ENCODE peak calls at places on chromosomes 11 and 22, in four cellular contexts. R is type B pancreatic cell, E is hepatocyte, P is colonic mucosa. X is an unnamed sample.

GRCh38 chr11:121595717-121596156 is 143.0 kb upstream of the SORL1-AS1 start:
- DNase-seq in R (no peak), E (peak), P (no peak), X (no peak)

GRCh38 chr11:12744831-12745502 is 70.7 kb downstream of the TEAD1 start:
- DNase-seq in R (no peak), E (no peak), P (no peak), X (no peak)

GRCh38 chr11:34907934-34908593 is 8.1 kb downstream of the APIP start:
- DNase-seq in R (no peak), E (no peak), P (no peak), X (no peak)

GRCh38 chr11:17684550-17684949 is 34.8 kb upstream of the MYOD1 start:
- DNase-seq in R (peak), E (no peak), P (no peak), X (no peak)

GRCh38 chr11:124762624-124763155 is 600 bp upstream of the ESAM start:
- DNase-seq in R (no peak), E (no peak), P (peak), X (no peak)

GRCh38 chr11:44315947-44316387 is 6.0 kb upstream of the ALX4 start:
- DNase-seq in R (no peak), E (peak), P (no peak), X (no peak)

GRCh38 chr11:108754901-108755625 is 90.2 kb downstream of the DDX10 start:
- DNase-seq in R (no peak), E (no peak), P (no peak), X (no peak)

GRCh38 chr22:46083383-46084350 is 66.7 kb upstream of the PPARA start:
- DNase-seq in R (no peak), E (no peak), P (no peak), X (no peak)

GRCh38 chr22:43128928-43129424 is 14.2 kb downstream of the MCAT start:
- DNase-seq in R (no peak), E (peak), P (peak), X (no peak)

GRCh38 chr11:64917663-64917995 is 620 bp upstream of the ATG2A start:
- DNase-seq in R (no peak), E (no peak), P (no peak), X (no peak)

GRCh38 chr11:10096987-10097386 is 197.0 kb downstream of the SBF2 start:
- DNase-seq in R (no peak), E (no peak), P (no peak), X (no peak)

GRCh38 chr11:127627629-127628462 is 627.3 kb upstream of the KIRREL3 start:
- DNase-seq in R (no peak), E (no peak), P (peak), X (no peak)

GRCh38 chr22:21945453-21946261 is 7.0 kb downstream of the PPM1F start:
- DNase-seq in R (peak), E (no peak), P (no peak), X (no peak)

GRCh38 chr11:119094816-119095065 is 6.9 kb downstream of the DPAGT1 start:
- DNase-seq in R (no peak), E (peak), P (peak), X (peak)

GRCh38 chr11:35236667-35237003 is 97.7 kb downstream of the CD44 start:
- DNase-seq in R (no peak), E (no peak), P (no peak), X (peak)

GRCh38 chr11:106397787-106398355 is 320.4 kb downstream of the AASDHPPT start:
- DNase-seq in R (no peak), E (no peak), P (no peak), X (no peak)

GRCh38 chr11:34252015-34252414 is 105.8 kb downstream of the ABTB2 start:
- DNase-seq in R (no peak), E (no peak), P (no peak), X (no peak)

GRCh38 chr11:86519064-86519911 is 144.6 kb downstream of the CCDC81 start:
- DNase-seq in R (no peak), E (peak), P (no peak), X (no peak)

GRCh38 chr11:12800032-12800671 is 125.9 kb downstream of the TEAD1 start:
- DNase-seq in R (no peak), E (peak), P (peak), X (no peak)

GRCh38 chr11:45811571-45812290 is 6.8 kb downstream of the SLC35C1 start:
- DNase-seq in R (no peak), E (no peak), P (no peak), X (peak)

GRCh38 chr11:82895437-82896091 is 4.7 kb downstream of the PRCP start:
- DNase-seq in R (no peak), E (no peak), P (no peak), X (peak)

GRCh38 chr22:39927544-39927943 is 26.7 kb downstream of the GRAP2 start:
- DNase-seq in R (no peak), E (no peak), P (no peak), X (no peak)
- TF ChIP-seq CTCF in R (peak), E (no peak), P (no peak), X (no peak)

DNA sequence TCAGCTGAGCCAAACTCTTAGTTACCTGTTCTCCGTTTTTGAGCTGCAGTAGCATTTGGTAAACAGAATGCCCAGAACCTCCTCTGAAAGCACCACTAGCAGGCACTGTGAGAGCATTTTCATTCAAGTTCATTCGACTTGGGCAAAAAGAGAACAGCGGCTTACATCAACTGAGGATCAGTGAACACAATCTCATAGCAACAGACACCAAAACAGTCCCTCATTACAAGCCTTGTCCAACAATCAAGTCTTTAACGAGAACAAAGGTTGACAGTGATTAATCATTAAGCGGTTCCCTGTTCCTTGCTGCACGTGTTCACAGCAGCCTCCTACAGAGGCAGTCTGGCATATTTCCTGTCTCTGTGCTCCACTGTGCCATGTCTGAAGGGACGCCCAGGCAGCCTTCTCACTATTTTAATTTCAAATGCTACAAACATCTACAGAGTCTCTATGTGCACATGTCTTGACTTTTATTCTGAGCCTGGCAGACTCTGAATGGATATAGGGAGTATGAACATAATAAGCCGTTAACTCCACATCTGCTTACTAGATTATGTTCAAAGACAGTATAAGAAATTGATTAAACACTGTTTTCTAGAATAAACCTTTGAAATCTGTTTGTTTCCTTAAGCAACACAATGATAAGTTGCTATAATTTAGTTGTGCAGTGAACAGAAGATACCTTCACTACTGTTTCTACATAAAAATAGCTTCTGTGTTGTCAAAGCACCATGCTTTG is 88.3 kb upstream of the MTMR2 start:
- DNase-seq in R (no peak), E (peak), P (peak), X (no peak)
- TF ChIP-seq CTCF in R (peak), E (peak), P (peak), X (no peak)

DNA sequence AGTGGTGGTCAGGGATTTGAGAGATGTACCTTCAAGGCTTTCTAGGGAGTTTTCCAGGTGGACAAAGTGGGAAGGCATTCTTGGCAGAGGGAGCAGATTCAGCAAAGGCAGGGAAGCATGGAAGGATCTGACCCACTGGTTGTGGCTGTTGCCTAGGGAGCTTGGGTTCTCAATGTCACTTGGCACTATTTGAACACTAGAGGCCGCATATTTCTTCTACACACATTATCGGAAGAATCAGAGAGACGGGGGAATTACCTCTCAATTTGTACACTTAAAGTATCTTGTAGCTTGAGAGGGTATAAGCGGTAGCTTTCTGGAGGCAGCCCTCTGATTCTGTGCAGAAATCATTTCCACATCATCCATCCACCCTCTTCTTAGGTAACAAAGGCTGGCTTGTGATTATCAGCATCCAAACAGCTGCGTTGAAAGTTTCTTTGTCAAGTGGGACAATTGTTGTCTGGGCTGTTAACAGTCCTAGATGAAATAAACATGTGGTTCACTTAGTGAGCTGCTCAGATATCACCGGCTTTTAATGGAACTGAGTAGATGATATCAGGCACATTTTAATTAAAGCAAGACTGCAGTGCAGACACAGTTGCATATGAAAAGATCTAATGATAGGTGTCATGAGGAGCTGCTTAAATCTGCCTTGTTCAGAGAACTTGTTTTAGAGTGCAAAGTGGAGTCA is 2.6 kb downstream of the NELL1 start:
- DNase-seq in R (no peak), E (peak), P (no peak), X (no peak)
- TF ChIP-seq CTCF in R (peak), E (peak), P (no peak), X (no peak)

DNA sequence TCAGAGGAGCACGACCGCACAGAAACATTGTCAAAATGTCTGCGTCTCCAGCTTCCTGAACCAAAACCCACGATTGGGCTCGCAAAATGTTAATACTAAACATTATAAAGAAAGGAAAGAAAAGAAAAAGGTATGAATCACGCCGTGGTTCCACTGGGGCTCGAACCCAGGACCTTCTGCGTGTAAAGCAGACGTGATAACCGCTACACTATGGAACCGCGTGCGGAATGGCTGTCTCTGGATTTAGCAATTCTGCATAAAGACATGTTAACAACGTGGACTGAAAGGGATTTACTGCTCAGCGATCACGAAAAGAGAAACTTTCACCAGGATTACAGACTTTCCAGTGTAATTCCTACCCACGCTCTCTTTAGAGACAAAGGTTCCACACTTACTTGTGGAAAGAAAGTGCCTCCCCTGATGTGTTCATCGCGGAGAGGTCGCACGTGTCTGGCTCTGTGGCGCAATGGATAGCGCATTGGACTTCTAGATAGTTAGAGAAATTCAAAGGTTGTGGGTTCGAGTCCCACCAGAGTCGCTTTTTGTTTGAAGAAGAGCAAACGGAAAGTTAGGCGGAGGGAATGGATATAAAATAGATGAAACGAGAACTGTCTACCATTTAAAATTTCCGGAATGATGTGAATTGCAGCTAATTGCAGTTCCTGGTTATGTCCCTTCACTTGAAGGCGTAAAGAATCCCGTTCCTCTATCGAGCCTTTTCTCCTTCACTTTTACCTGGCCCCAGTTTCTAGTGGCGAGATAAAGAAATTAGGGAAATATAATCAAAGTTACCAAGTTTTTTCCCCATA is 39.7 kb downstream of the OR4D9 start:
- DNase-seq in R (peak), E (peak), P (peak), X (peak)
- TF ChIP-seq CTCF in R (no peak), E (no peak), P (no peak), X (no peak)

GRCh38 chr22:41534219-41534618 is 10.1 kb downstream of the POLR3H start:
- DNase-seq in R (no peak), E (no peak), P (no peak), X (no peak)

GRCh38 chr22:41537203-41537602 is 7.1 kb downstream of the POLR3H start:
- DNase-seq in R (no peak), E (no peak), P (no peak), X (no peak)

GRCh38 chr22:41531736-41532477 is 12.4 kb downstream of the POLR3H start:
- DNase-seq in R (no peak), E (no peak), P (no peak), X (no peak)

GRCh38 chr22:41532908-41533825 is 11.1 kb downstream of the POLR3H start:
- DNase-seq in R (no peak), E (peak), P (peak), X (peak)

DNA sequence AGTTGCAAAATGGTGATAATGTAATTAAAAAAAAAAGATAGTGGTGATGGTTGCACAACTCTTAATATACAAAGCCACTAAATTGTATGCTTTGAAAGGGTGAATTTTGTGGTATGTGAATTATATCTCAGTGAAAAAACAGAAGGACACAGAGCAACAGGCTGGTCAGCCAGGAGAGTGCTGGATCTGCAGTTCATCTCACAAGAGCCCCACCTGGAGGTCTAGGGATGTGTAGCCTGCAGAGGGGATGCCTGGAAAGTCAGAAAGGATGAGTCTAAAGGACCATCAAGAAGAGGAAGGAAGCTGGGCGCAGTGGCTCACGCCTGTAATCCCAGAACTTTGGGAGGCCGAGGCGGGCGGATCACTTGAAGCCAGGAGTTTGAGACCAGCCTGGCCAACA is 9.0 kb downstream of the POLR3H start:
- DNase-seq in R (no peak), E (peak), P (no peak), X (no peak)
- TF ChIP-seq CTCF in R (peak), E (peak), P (no peak), X (no peak)

GRCh38 chr11:3683039-3683438 is 11.9 kb upstream of the CHRNA10 start:
- DNase-seq in R (no peak), E (no peak), P (no peak), X (no peak)
- TF ChIP-seq CTCF in R (no peak), E (no peak), P (no peak), X (no peak)

GRCh38 chr11:2380807-2381350 is 3.8 kb downstream of the CD81 start:
- DNase-seq in R (no peak), E (no peak), P (peak), X (peak)

GRCh38 chr11:2381494-2382128 is 4.5 kb downstream of the CD81 start:
- DNase-seq in R (no peak), E (no peak), P (no peak), X (no peak)

GRCh38 chr11:2380396-2380795 is 3.3 kb downstream of the CD81 start:
- DNase-seq in R (no peak), E (no peak), P (no peak), X (no peak)

GRCh38 chr11:2382927-2383822 is 6.1 kb downstream of the CD81 start:
- DNase-seq in R (no peak), E (no peak), P (no peak), X (no peak)

GRCh38 chr11:2382129-2382517 is 5.0 kb downstream of the CD81 start:
- DNase-seq in R (no peak), E (no peak), P (no peak), X (no peak)
- TF ChIP-seq CTCF in R (no peak), E (no peak), P (no peak), X (no peak)

GRCh38 chr22:37027556-37027955 is 8.0 kb downstream of the MPST start:
- DNase-seq in R (no peak), E (no peak), P (no peak), X (no peak)

GRCh38 chr22:37024339-37025157 is 5.0 kb downstream of the MPST start:
- DNase-seq in R (no peak), E (no peak), P (peak), X (no peak)

GRCh38 chr22:37023743-37024338 is 4.3 kb downstream of the MPST start:
- DNase-seq in R (no peak), E (no peak), P (peak), X (no peak)

GRCh38 chr22:37025500-37026070 is 6.0 kb downstream of the MPST start:
- DNase-seq in R (no peak), E (no peak), P (no peak), X (no peak)

DNA sequence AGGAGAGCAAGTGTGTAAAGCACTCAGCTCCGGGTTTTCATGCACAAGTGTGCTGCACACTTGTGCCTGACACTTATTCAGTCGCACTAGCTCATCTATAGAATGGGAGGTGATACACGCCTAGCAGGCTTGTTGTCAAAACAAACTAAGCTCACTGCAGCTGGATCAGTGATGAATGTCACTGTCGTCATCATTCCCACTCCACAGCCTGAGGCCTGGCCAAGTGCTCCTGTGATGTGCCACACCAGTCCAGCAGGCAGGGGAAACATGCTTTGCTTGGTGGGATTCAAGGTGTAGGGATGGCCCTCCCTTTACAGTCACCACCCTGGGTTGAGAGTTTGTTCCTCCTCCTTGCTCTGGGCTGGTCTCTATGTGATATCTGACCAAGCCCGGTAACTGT is 6.8 kb downstream of the MPST start:
- DNase-seq in R (no peak), E (no peak), P (no peak), X (no peak)
- TF ChIP-seq CTCF in R (no peak), E (no peak), P (no peak), X (no peak)